ENCODE peak calls at places on chromosome 6, in seven cellular contexts. H is SK-N-SH, G is HCT116, C is H1, R is GM12878, U is K562, W is HepG2. Z is an unnamed sample.

GRCh38 chr6:17038316-17038715 is 63.5 kb upstream of the STMND1 start:
- DNase-seq in H (no peak), W (no peak), C (no peak), R (no peak), G (no peak), U (no peak), Z (no peak)

GRCh38 chr6:32882879-32883250 is 28.9 kb downstream of the PSMB9 start:
- DNase-seq in C (no peak), H (no peak), G (no peak), U (no peak), R (no peak), W (no peak), Z (no peak)

GRCh38 chr6:142569676-142570075 is 267.9 kb downstream of the ADGRG6 start:
- DNase-seq in R (no peak), H (no peak), G (peak; percentile 33), U (no peak), W (peak; percentile 15), C (no peak), Z (no peak)

GRCh38 chr6:36545767-36546663 is 1.3 kb downstream of the STK38 start:
- DNase-seq in G (no peak), H (peak; percentile 45), R (no peak), W (no peak), U (peak; percentile 51), C (no peak), Z (peak; percentile 15)

GRCh38 chr6:43292763-43293318 is 5.2 kb upstream of the SLC22A7 start:
- DNase-seq in R (no peak), C (no peak), U (no peak), H (no peak), G (no peak), W (no peak), Z (no peak)

GRCh38 chr6:44219053-44219814 is 2.5 kb downstream of the MYMX start:
- DNase-seq in H (peak; percentile 92), R (no peak), W (peak; percentile 80), U (peak; percentile 85), C (peak; percentile 92), G (no peak), Z (no peak)

GRCh38 chr6:108581237-108581931 is 20.7 kb downstream of the FOXO3 start:
- DNase-seq in G (no peak), C (no peak), H (peak; percentile 55), U (no peak), R (no peak), W (no peak), Z (peak; percentile 5)

GRCh38 chr6:10403385-10404106 is 11.3 kb downstream of the TFAP2A start:
- DNase-seq in G (no peak), U (peak; percentile 42), W (no peak), R (no peak), H (no peak), C (no peak), Z (peak; percentile 65)

GRCh38 chr6:127077886-127078285 is 40.6 kb upstream of the RSPO3 start:
- DNase-seq in U (no peak), R (no peak), H (no peak), W (no peak), C (no peak), G (no peak), Z (no peak)

GRCh38 chr6:37622639-37623038 is 75.0 kb downstream of the MDGA1 start:
- DNase-seq in H (no peak), U (no peak), R (no peak), W (no peak), C (no peak), G (no peak), Z (no peak)

GRCh38 chr6:148200302-148200701 is 142.3 kb upstream of the SASH1 start:
- DNase-seq in G (no peak), W (no peak), R (no peak), U (no peak), C (no peak), H (no peak), Z (no peak)

GRCh38 chr6:81997091-81997926 is 244.8 kb upstream of the TENT5A start:
- DNase-seq in R (peak; percentile 57), C (no peak), H (no peak), W (no peak), G (no peak), U (no peak), Z (no peak)

GRCh38 chr6:150831577-150831976 is 33.9 kb upstream of the MTHFD1L start:
- DNase-seq in U (no peak), G (no peak), H (no peak), W (no peak), C (no peak), R (no peak), Z (no peak)

GRCh38 chr6:122161136-122161535 is 238.3 kb upstream of the HSF2 start:
- DNase-seq in G (no peak), R (no peak), C (no peak), W (no peak), H (no peak), U (no peak), Z (no peak)

GRCh38 chr6:17665132-17665531 is 41.6 kb downstream of the NUP153 start:
- DNase-seq in R (no peak), G (no peak), H (no peak), W (no peak), U (no peak), C (no peak), Z (no peak)

GRCh38 chr6:4085329-4085695 is 6.4 kb upstream of the FAM217A start:
- DNase-seq in U (no peak), R (no peak), G (no peak), W (no peak), H (no peak), C (no peak), Z (no peak)

GRCh38 chr6:160344281-160344680 is 3.9 kb upstream of the SLC22A3 start:
- DNase-seq in G (no peak), C (no peak), H (no peak), W (no peak), R (no peak), U (no peak), Z (no peak)

GRCh38 chr6:16739329-16739801 is 21.9 kb downstream of the ATXN1 start:
- DNase-seq in R (no peak), U (no peak), W (peak; percentile 29), C (no peak), G (no peak), H (no peak), Z (peak; percentile 38)

GRCh38 chr6:159788757-159789376 is 535 bp downstream of the TCP1 start:
- DNase-seq in R (no peak), U (peak; percentile 48), H (peak; percentile 50), W (peak; percentile 47), C (no peak), G (no peak), Z (peak; percentile 24)

GRCh38 chr6:28078050-28078449 is 2.3 kb upstream of the ZNF165 start:
- DNase-seq in H (no peak), C (no peak), W (no peak), U (no peak), G (no peak), R (no peak), Z (no peak)

GRCh38 chr6:28082939-28083338 is 2.6 kb downstream of the ZNF165 start:
- DNase-seq in R (no peak), H (no peak), W (no peak), G (no peak), C (no peak), U (no peak), Z (no peak)

GRCh38 chr6:28080631-28081485 is 490 bp downstream of the ZNF165 start:
- DNase-seq in R (peak; percentile 91), W (peak; percentile 95), C (peak; percentile 94), G (peak; percentile 97), U (peak; percentile 94), H (peak; percentile 87), Z (peak; percentile 98)

GRCh38 chr6:28078836-28079235 is 1.5 kb upstream of the ZNF165 start:
- DNase-seq in W (no peak), R (no peak), G (no peak), U (no peak), H (no peak), C (no peak), Z (no peak)

GRCh38 chr6:28081486-28081751 is 1.1 kb downstream of the ZNF165 start:
- DNase-seq in G (no peak), C (no peak), H (no peak), W (no peak), R (peak; percentile 54), U (peak; percentile 32), Z (no peak)
- TF ChIP-seq JUND in G (no peak), C (no peak), H (no peak), W (no peak), R (no peak), U (no peak), Z (no peak)

DNA sequence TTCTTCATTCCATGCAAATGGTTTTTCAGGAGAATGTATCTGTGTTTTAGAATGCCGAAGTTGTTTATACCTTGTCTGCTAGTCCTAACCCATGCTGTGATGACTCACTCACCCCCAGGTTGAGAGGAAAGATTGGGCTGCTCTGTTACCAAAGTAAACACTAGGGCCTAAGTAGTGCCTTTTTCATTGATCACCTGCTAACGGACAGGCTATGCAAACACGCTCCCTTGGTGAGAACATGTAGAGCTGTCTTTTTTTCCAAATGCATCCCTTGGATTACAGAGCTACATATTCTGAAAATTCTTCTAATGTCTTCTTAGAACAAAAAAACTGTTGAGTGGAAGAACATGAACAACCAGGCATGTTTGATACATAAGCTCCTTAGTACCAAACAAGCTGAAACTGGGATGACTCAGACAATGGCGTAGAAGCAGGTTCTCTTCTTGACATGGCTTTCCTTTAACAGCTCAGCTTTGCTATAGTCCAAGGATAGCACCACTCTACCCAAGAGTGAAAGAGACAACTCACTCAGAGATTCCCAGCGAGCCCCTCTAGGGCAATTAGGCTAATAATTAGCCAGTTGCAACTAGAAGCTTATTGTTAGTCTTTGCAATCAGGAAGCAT is 20.5 kb downstream of the PERP start:
- DNase-seq in U (no peak), H (no peak), G (peak; percentile 85), R (no peak), W (peak; percentile 95), C (no peak), Z (no peak)
- TF ChIP-seq JUND in U (peak; percentile 47), H (no peak), G (peak; percentile 95), R (no peak), W (peak; percentile 100), C (peak; percentile 99), Z (no peak)

DNA sequence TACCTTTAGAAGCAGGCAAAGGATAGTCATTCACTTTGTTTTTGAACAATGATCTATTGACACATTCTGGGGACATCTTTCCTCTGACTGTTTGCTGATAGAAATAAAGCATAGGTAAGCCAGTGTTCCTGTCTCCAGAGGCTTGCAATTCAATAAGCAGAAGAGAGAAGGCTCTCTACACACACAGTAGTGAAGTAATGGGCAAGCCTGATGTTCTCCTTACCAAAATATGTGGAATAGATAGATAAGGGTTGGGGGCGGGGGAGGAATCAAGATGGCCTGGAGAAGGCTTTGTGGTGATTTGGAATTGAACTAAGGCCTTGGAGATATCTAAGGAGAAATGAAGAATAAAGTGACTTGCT is 27.3 kb downstream of the PAQR8 start:
- DNase-seq in C (no peak), G (no peak), U (peak; percentile 67), R (no peak), H (peak; percentile 26), W (peak; percentile 86), Z (no peak)
- TF ChIP-seq JUND in C (no peak), G (no peak), U (peak; percentile 16), R (no peak), H (no peak), W (no peak), Z (no peak)

GRCh38 chr6:157268835-157269234 is 54.5 kb downstream of the TMEM242 start:
- DNase-seq in U (no peak), R (no peak), W (no peak), H (no peak), C (no peak), G (no peak), Z (no peak)
- TF ChIP-seq JUND in U (no peak), R (no peak), W (no peak), H (no peak), C (no peak), G (no peak), Z (no peak)

Z was measured in T47D.